ENCODE peak calls at places on chromosome 14, in four cellular contexts. V, B, I and L are unnamed samples.

GRCh38 chr14:73712071-73712506 is 2.1 kb downstream of the PNMA1 start:
- DNase-seq in V (no peak), B (no peak), I (no peak), L (no peak)

GRCh38 chr14:93137864-93138263 is 22.1 kb upstream of the ITPK1 start:
- DNase-seq in V (no peak), B (no peak), I (no peak), L (no peak)

GRCh38 chr14:34329281-34329680 is 132.8 kb downstream of the SPTSSA start:
- DNase-seq in V (no peak), B (no peak), I (no peak), L (no peak)

GRCh38 chr14:99183716-99184115 is 88.3 kb downstream of the BCL11B start:
- DNase-seq in V (no peak), B (no peak), I (no peak), L (no peak)

GRCh38 chr14:101249676-101250036 is 311.6 kb upstream of the DIO3 start:
- DNase-seq in V (no peak), B (peak; percentile 63), I (no peak), L (no peak)

GRCh38 chr14:93936245-93936644 is 9.1 kb downstream of the FAM181A start:
- DNase-seq in V (no peak), B (no peak), I (no peak), L (peak; percentile 31)

GRCh38 chr14:67018720-67019119 is 170.5 kb upstream of the GARIN2 start:
- DNase-seq in V (no peak), B (no peak), I (no peak), L (no peak)

GRCh38 chr14:21070083-21070609 is at the start of gene ARHGEF40:
- DNase-seq in V (no peak), B (no peak), I (no peak), L (peak; percentile 62)

GRCh38 chr14:101055106-101055662 is 151.7 kb upstream of the RTL1 start:
- DNase-seq in V (no peak), B (no peak), I (no peak), L (no peak)